ENCODE peak calls at places on chromosomes 3 and 15, in five cellular contexts. One of them, this sample, is unnamed.

GRCh38 chr15:53693729-53694533 is 65.5 kb downstream of the WDR72 start:
- DNase-seq in esophagus muscularis mucosa: no peak
- DNase-seq in breast epithelium: peak; percentile 41
- DNase-seq in upper lobe of left lung: no peak
- DNase-seq in stomach: peak; percentile 86
- DNase-seq in this sample: no peak

GRCh38 chr3:190621971-190622370 is 108.1 kb downstream of the IL1RAP start:
- DNase-seq in esophagus muscularis mucosa: no peak
- DNase-seq in breast epithelium: no peak
- DNase-seq in upper lobe of left lung: no peak
- DNase-seq in stomach: no peak
- DNase-seq in this sample: no peak

GRCh38 chr3:44554626-44555592 is at the start of gene ZKSCAN7:
- DNase-seq in breast epithelium: peak; percentile 27
- DNase-seq in stomach: peak; percentile 47
- DNase-seq in esophagus muscularis mucosa: no peak
- DNase-seq in upper lobe of left lung: peak; percentile 92
- DNase-seq in this sample: no peak

GRCh38 chr3:101779808-101780366 is 876 bp downstream of the NXPE3 start:
- DNase-seq in stomach: no peak
- DNase-seq in esophagus muscularis mucosa: no peak
- DNase-seq in breast epithelium: no peak
- DNase-seq in upper lobe of left lung: no peak
- DNase-seq in this sample: no peak

GRCh38 chr3:33975463-33975862 is 177.0 kb downstream of the PDCD6IP start:
- DNase-seq in upper lobe of left lung: no peak
- DNase-seq in breast epithelium: no peak
- DNase-seq in esophagus muscularis mucosa: peak; percentile 1
- DNase-seq in stomach: no peak
- DNase-seq in this sample: no peak

GRCh38 chr15:89371145-89372044 is 36.8 kb upstream of the POLG start:
- DNase-seq in esophagus muscularis mucosa: no peak
- DNase-seq in upper lobe of left lung: peak; percentile 83
- DNase-seq in breast epithelium: no peak
- DNase-seq in stomach: no peak
- DNase-seq in this sample: no peak

GRCh38 chr3:39378092-39378491 is 5.1 kb upstream of the SLC25A38 start:
- DNase-seq in breast epithelium: no peak
- DNase-seq in stomach: peak; percentile 74
- DNase-seq in esophagus muscularis mucosa: no peak
- DNase-seq in upper lobe of left lung: no peak
- DNase-seq in this sample: no peak

GRCh38 chr3:174439621-174440349 is 419.3 kb upstream of the NAALADL2 start:
- DNase-seq in breast epithelium: peak; percentile 27
- DNase-seq in stomach: peak; percentile 26
- DNase-seq in esophagus muscularis mucosa: no peak
- DNase-seq in upper lobe of left lung: no peak
- DNase-seq in this sample: no peak

GRCh38 chr3:58683001-58683845 is 16.6 kb upstream of the FAM3D start:
- DNase-seq in stomach: no peak
- DNase-seq in breast epithelium: no peak
- DNase-seq in esophagus muscularis mucosa: no peak
- DNase-seq in upper lobe of left lung: no peak
- DNase-seq in this sample: peak; percentile 56

GRCh38 chr3:165884518-165884917 is 47.3 kb upstream of the BCHE start:
- DNase-seq in upper lobe of left lung: no peak
- DNase-seq in esophagus muscularis mucosa: no peak
- DNase-seq in breast epithelium: no peak
- DNase-seq in stomach: no peak
- DNase-seq in this sample: no peak

GRCh38 chr3:187150599-187150998 is 11.3 kb upstream of the RPL39L start:
- DNase-seq in breast epithelium: no peak
- DNase-seq in upper lobe of left lung: no peak
- DNase-seq in stomach: peak; percentile 48
- DNase-seq in esophagus muscularis mucosa: no peak
- DNase-seq in this sample: no peak

GRCh38 chr3:100615684-100616083 is 6.3 kb downstream of the ADGRG7 start:
- DNase-seq in breast epithelium: no peak
- DNase-seq in esophagus muscularis mucosa: no peak
- DNase-seq in upper lobe of left lung: no peak
- DNase-seq in stomach: no peak
- DNase-seq in this sample: no peak

GRCh38 chr3:4261411-4261810 is 41.8 kb upstream of the SETMAR start:
- DNase-seq in breast epithelium: no peak
- DNase-seq in esophagus muscularis mucosa: no peak
- DNase-seq in upper lobe of left lung: no peak
- DNase-seq in stomach: no peak
- DNase-seq in this sample: no peak

GRCh38 chr3:7144696-7145308 is 283.9 kb downstream of the GRM7 start:
- DNase-seq in upper lobe of left lung: no peak
- DNase-seq in stomach: no peak
- DNase-seq in breast epithelium: no peak
- DNase-seq in esophagus muscularis mucosa: no peak
- DNase-seq in this sample: no peak

GRCh38 chr3:126542340-126543241 is 16.1 kb downstream of the C3orf22 start:
- DNase-seq in breast epithelium: no peak
- DNase-seq in esophagus muscularis mucosa: no peak
- DNase-seq in stomach: peak; percentile 11
- DNase-seq in upper lobe of left lung: peak; percentile 78
- DNase-seq in this sample: no peak

GRCh38 chr15:87764461-87765236 is 491.9 kb downstream of the NTRK3 start:
- DNase-seq in esophagus muscularis mucosa: no peak
- DNase-seq in breast epithelium: no peak
- DNase-seq in stomach: no peak
- DNase-seq in upper lobe of left lung: no peak
- DNase-seq in this sample: no peak

GRCh38 chr3:152307829-152308474 is 39.2 kb downstream of the MBNL1 start:
- DNase-seq in upper lobe of left lung: no peak
- DNase-seq in stomach: no peak
- DNase-seq in esophagus muscularis mucosa: no peak
- DNase-seq in breast epithelium: no peak
- DNase-seq in this sample: no peak

GRCh38 chr15:52010633-52011595 is 8.1 kb upstream of the MAPK6 start:
- DNase-seq in breast epithelium: no peak
- DNase-seq in stomach: peak; percentile 71
- DNase-seq in esophagus muscularis mucosa: no peak
- DNase-seq in upper lobe of left lung: no peak
- DNase-seq in this sample: no peak

GRCh38 chr15:41790756-41791546 is 16.7 kb downstream of the MAPKBP1 start:
- DNase-seq in breast epithelium: no peak
- DNase-seq in stomach: no peak
- DNase-seq in upper lobe of left lung: no peak
- DNase-seq in esophagus muscularis mucosa: no peak
- DNase-seq in this sample: no peak
- TF ChIP-seq POLR2A in breast epithelium: no peak
- TF ChIP-seq POLR2A in stomach: no peak
- TF ChIP-seq POLR2A in upper lobe of left lung: no peak
- TF ChIP-seq POLR2A in esophagus muscularis mucosa: no peak
- TF ChIP-seq POLR2A in this sample: no peak

DNA sequence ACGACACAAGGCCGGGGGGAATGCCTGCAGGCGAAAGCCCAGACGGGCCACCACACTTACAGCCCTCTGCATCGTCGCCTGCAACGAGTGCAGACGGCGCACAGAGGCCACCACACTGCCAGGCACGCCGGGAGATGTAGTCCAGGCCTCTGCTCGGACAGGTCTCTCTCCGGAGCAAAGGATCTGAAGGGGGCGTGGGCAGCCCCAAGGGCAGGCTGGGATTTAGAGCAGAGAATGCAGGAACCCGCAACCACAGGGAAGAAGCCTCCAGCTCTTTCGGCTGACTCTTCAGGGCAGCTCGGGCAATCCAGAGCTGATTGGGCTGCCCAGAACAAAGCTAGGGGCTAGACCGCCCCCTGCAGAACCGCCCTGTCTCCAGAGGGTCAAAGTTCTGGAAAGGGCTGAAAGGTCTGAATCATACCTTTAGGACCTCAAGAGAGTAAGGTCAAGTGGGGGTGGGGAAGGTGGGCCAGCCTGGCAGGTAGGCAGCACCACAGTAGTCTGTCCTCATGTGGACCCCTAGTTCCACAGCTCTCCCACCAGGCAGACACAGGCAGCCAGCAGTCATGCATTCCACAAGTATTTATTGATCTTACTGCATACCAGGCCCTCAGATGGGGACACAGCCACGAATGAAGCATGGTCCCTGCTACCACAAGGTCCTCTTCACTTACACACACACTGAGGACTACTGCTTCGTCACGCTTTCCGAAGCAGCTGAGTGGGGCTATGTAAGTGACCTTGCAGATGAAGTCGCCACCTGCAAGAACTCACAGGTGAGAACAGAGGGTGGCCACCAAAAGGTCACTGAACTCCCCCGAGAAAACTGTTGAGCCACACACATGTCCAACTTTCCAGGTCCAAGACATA is at the start of gene AMT:
- DNase-seq in breast epithelium: no peak
- DNase-seq in esophagus muscularis mucosa: no peak
- DNase-seq in upper lobe of left lung: peak; percentile 79
- DNase-seq in stomach: peak; percentile 57
- DNase-seq in this sample: no peak
- TF ChIP-seq POLR2AphosphoS5 in breast epithelium: no peak
- TF ChIP-seq POLR2AphosphoS5 in esophagus muscularis mucosa: no peak
- TF ChIP-seq POLR2AphosphoS5 in upper lobe of left lung: no peak
- TF ChIP-seq POLR2AphosphoS5 in stomach: no peak
- TF ChIP-seq POLR2AphosphoS5 in this sample: no peak

GRCh38 chr3:16513141-16514020 is at the start of gene RFTN1:
- DNase-seq in breast epithelium: no peak
- DNase-seq in esophagus muscularis mucosa: no peak
- DNase-seq in stomach: peak; percentile 31
- DNase-seq in upper lobe of left lung: peak; percentile 95
- DNase-seq in this sample: no peak
- TF ChIP-seq POLR2A in breast epithelium: no peak
- TF ChIP-seq POLR2A in esophagus muscularis mucosa: no peak
- TF ChIP-seq POLR2A in stomach: no peak
- TF ChIP-seq POLR2A in upper lobe of left lung: no peak
- TF ChIP-seq POLR2A in this sample: no peak

DNA sequence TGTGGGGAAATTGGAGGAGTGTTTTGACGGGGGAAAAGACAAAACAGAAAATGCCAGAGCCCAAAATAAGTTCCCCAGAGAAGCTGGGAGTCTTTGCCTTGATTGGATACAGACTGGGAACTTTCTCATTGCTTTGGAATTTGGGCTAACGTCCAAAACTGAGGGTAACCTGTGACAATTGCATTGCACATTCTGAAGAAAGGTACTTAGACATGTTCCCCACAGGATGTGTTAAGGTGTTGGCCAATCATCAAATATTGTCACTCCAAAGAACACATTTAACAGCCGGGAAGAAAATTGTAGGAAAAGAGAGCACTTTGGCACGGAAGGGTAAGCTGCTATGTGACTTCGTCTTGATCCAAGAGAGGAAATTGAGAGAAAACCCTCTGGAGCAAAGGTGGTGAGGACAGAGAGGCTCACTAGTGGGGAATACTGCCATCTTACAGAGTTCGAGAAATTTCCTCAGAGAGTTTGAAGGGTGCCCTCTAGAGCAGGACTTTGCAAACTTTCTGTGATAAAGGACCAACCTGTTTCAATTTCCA is 619.5 kb upstream of the TBL1XR1 start:
- DNase-seq in breast epithelium: peak; percentile 78
- DNase-seq in esophagus muscularis mucosa: no peak
- DNase-seq in stomach: no peak
- DNase-seq in upper lobe of left lung: no peak
- DNase-seq in this sample: no peak
- TF ChIP-seq POLR2AphosphoS5 in breast epithelium: peak; percentile 53
- TF ChIP-seq POLR2AphosphoS5 in esophagus muscularis mucosa: peak; percentile 38
- TF ChIP-seq POLR2AphosphoS5 in stomach: peak; percentile 7
- TF ChIP-seq POLR2AphosphoS5 in upper lobe of left lung: peak; percentile 14
- TF ChIP-seq POLR2AphosphoS5 in this sample: no peak

This sample was measured in vagina.